ENCODE peak calls at places on chromosomes 12 and 14, in six cellular contexts. X is Calu3, J is dorsolateral prefrontal cortex, B is H9, V is EL, N is ELR. H is an unnamed sample.

GRCh38 chr12:72610854-72611358 is 338.7 kb downstream of the TRHDE start:
- DNase-seq in X (no peak), J (no peak), B (peak; percentile 78), V (no peak), N (no peak), H (no peak)

GRCh38 chr14:49940805-49941421 is 48.0 kb downstream of the ARF6 start:
- DNase-seq in X (no peak), J (no peak), B (no peak), V (peak; percentile 48), N (peak; percentile 39), H (no peak)

GRCh38 chr14:101083564-101084435 is 180.3 kb upstream of the RTL1 start:
- DNase-seq in X (no peak), J (peak; percentile 6), B (peak; percentile 76), V (no peak), N (peak; percentile 26), H (no peak)

GRCh38 chr14:36773136-36773540 is 111.5 kb downstream of the PAX9 start:
- DNase-seq in X (peak; percentile 10), J (no peak), B (no peak), V (peak; percentile 18), N (peak; percentile 24), H (no peak)

GRCh38 chr12:13436696-13437391 is 240.3 kb downstream of the EMP1 start:
- DNase-seq in X (peak; percentile 38), J (no peak), B (no peak), V (peak; percentile 66), N (peak; percentile 55), H (no peak)

GRCh38 chr12:107411792-107412535 is 273.6 kb upstream of the PWP1 start:
- DNase-seq in X (no peak), J (no peak), B (no peak), V (peak; percentile 91), N (peak; percentile 95), H (no peak)

GRCh38 chr14:32986791-32987545 is 48.3 kb downstream of the NPAS3 start:
- DNase-seq in X (no peak), J (peak; percentile 85), B (no peak), V (peak; percentile 6), N (no peak), H (peak; percentile 49)

GRCh38 chr12:1946311-1946710 is 27.9 kb upstream of the CACNA2D4 start:
- DNase-seq in X (no peak), J (no peak), B (no peak), V (no peak), N (no peak), H (no peak)

GRCh38 chr12:101527682-101528081 is 52.5 kb downstream of the SPIC start:
- DNase-seq in X (no peak), J (no peak), B (no peak), V (no peak), N (no peak), H (no peak)

GRCh38 chr14:95188372-95188771 is 31.0 kb upstream of the DICER1 start:
- DNase-seq in X (no peak), J (no peak), B (no peak), V (no peak), N (no peak), H (no peak)

GRCh38 chr14:37223947-37224474 is 26.3 kb downstream of the MIPOL1 start:
- DNase-seq in X (peak; percentile 41), J (no peak), B (no peak), V (no peak), N (peak; percentile 26), H (no peak)

GRCh38 chr12:124500232-124501079 is 67.0 kb downstream of the NCOR2 start:
- DNase-seq in X (no peak), J (no peak), B (peak; percentile 91), V (peak; percentile 86), N (peak; percentile 70), H (peak; percentile 32)

GRCh38 chr12:5794156-5794555 is 150.9 kb downstream of the ANO2 start:
- DNase-seq in X (no peak), J (no peak), B (no peak), V (no peak), N (no peak), H (no peak)

GRCh38 chr12:59499774-59500173 is 96.1 kb upstream of the SLC16A7 start:
- DNase-seq in X (no peak), J (no peak), B (no peak), V (no peak), N (no peak), H (no peak)

GRCh38 chr12:59699408-59700144 is 103.7 kb downstream of the SLC16A7 start:
- DNase-seq in X (no peak), J (no peak), B (no peak), V (peak; percentile 62), N (peak; percentile 64), H (no peak)

GRCh38 chr14:88045705-88046104 is 40.8 kb downstream of the GPR65 start:
- DNase-seq in X (no peak), J (peak; percentile 14), B (no peak), V (no peak), N (no peak), H (no peak)

GRCh38 chr12:111268738-111269572 is 99.9 kb downstream of the PHETA1 start:
- DNase-seq in X (peak; percentile 25), J (no peak), B (peak; percentile 68), V (no peak), N (peak; percentile 35), H (no peak)

GRCh38 chr14:104303705-104304425 is 165.5 kb downstream of the KIF26A start:
- DNase-seq in X (no peak), J (no peak), B (no peak), V (no peak), N (no peak), H (no peak)

GRCh38 chr12:64946132-64946829 is 121.8 kb downstream of the TBC1D30 start:
- DNase-seq in X (no peak), J (peak; percentile 92), B (no peak), V (no peak), N (no peak), H (peak; percentile 90)

H was measured in nucleus accumbens.